ENCODE peak calls at places on chromosomes 2 and 18, in four cellular contexts. One of them, this sample, is unnamed. For H3K27me3, the result is how much of the 10 kb centered on the place peaks cover.

GRCh38 chr2:24046599-24046929 is 627 bp downstream of the WDCP start:
- DNase-seq in left lung: no peak
- DNase-seq in colonic mucosa: no peak
- DNase-seq in PC-9: no peak
- DNase-seq in this sample: no peak

GRCh38 chr2:44956841-44957240 is 15.3 kb downstream of the SIX3 start:
- DNase-seq in left lung: no peak
- DNase-seq in colonic mucosa: no peak
- DNase-seq in PC-9: no peak
- DNase-seq in this sample: no peak

GRCh38 chr18:54261894-54262293 is 7.4 kb upstream of the POLI start:
- DNase-seq in left lung: no peak
- DNase-seq in colonic mucosa: no peak
- DNase-seq in PC-9: no peak
- DNase-seq in this sample: no peak

GRCh38 chr2:9552491-9553178 is 3.0 kb downstream of the ADAM17 start:
- DNase-seq in left lung: no peak
- DNase-seq in colonic mucosa: no peak
- DNase-seq in PC-9: peak
- DNase-seq in this sample: no peak

GRCh38 chr2:170271340-170271739 is 93.4 kb downstream of the MYO3B start:
- DNase-seq in left lung: no peak
- DNase-seq in colonic mucosa: no peak
- DNase-seq in PC-9: no peak
- DNase-seq in this sample: no peak

GRCh38 chr2:235094457-235094856 is 142.6 kb downstream of the SH3BP4 start:
- DNase-seq in left lung: no peak
- DNase-seq in colonic mucosa: no peak
- DNase-seq in PC-9: no peak
- DNase-seq in this sample: no peak

GRCh38 chr2:105576440-105577241 is 168.1 kb upstream of the NCK2 start:
- DNase-seq in left lung: no peak
- DNase-seq in colonic mucosa: no peak
- DNase-seq in PC-9: peak
- DNase-seq in this sample: no peak

GRCh38 chr18:35441857-35442595 is 55.7 kb downstream of the INO80C start:
- DNase-seq in left lung: no peak
- DNase-seq in colonic mucosa: no peak
- DNase-seq in PC-9: no peak
- DNase-seq in this sample: no peak

GRCh38 chr2:96150791-96151594 is 5.8 kb upstream of the DUSP2 start:
- DNase-seq in left lung: peak
- DNase-seq in colonic mucosa: no peak
- DNase-seq in PC-9: no peak
- DNase-seq in this sample: no peak

GRCh38 chr2:151878655-151879563 is 50.7 kb upstream of the ARL5A start:
- DNase-seq in left lung: no peak
- DNase-seq in colonic mucosa: no peak
- DNase-seq in PC-9: peak
- DNase-seq in this sample: no peak

GRCh38 chr18:32366586-32367538 is 103.8 kb downstream of the GAREM1 start:
- DNase-seq in left lung: no peak
- DNase-seq in colonic mucosa: no peak
- DNase-seq in PC-9: peak
- DNase-seq in this sample: no peak

GRCh38 chr2:96928277-96928781 is 58.1 kb downstream of the FAM178B start:
- DNase-seq in left lung: no peak
- DNase-seq in colonic mucosa: no peak
- DNase-seq in PC-9: no peak
- DNase-seq in this sample: no peak

GRCh38 chr2:189015378-189015777 is 41.2 kb downstream of the COL3A1 start:
- DNase-seq in left lung: no peak
- DNase-seq in colonic mucosa: no peak
- DNase-seq in PC-9: no peak
- DNase-seq in this sample: no peak

GRCh38 chr2:149858214-149858613 is 270.6 kb upstream of the MMADHC start:
- DNase-seq in left lung: no peak
- DNase-seq in colonic mucosa: no peak
- DNase-seq in PC-9: no peak
- DNase-seq in this sample: no peak

GRCh38 chr2:157596992-157597681 is 31.5 kb downstream of the ACVR1C start:
- DNase-seq in left lung: no peak
- DNase-seq in colonic mucosa: no peak
- DNase-seq in PC-9: no peak
- DNase-seq in this sample: peak

GRCh38 chr18:8231316-8231715 is 377.9 kb upstream of the RAB12 start:
- DNase-seq in left lung: no peak
- DNase-seq in colonic mucosa: no peak
- DNase-seq in PC-9: no peak
- DNase-seq in this sample: no peak

GRCh38 chr2:27020337-27020948 is 12.3 kb upstream of the TMEM214 start:
- DNase-seq in left lung: no peak
- DNase-seq in colonic mucosa: peak
- DNase-seq in PC-9: no peak
- DNase-seq in this sample: no peak

GRCh38 chr2:71453404-71454220 is at the start of gene DYSF:
- DNase-seq in left lung: peak
- DNase-seq in colonic mucosa: no peak
- DNase-seq in PC-9: peak
- DNase-seq in this sample: peak

GRCh38 chr2:152453129-152453642 is 118.2 kb downstream of the FMNL2 start:
- DNase-seq in left lung: no peak
- DNase-seq in colonic mucosa: no peak
- DNase-seq in PC-9: no peak
- DNase-seq in this sample: no peak

GRCh38 chr2:152606081-152606480 is 111.2 kb downstream of the PRPF40A start:
- DNase-seq in left lung: no peak
- DNase-seq in colonic mucosa: no peak
- DNase-seq in PC-9: no peak
- DNase-seq in this sample: no peak

GRCh38 chr2:54366487-54367280 is 89.4 kb upstream of the SPTBN1 start:
- DNase-seq in left lung: no peak
- DNase-seq in colonic mucosa: no peak
- DNase-seq in PC-9: no peak
- DNase-seq in this sample: no peak

GRCh38 chr2:25529034-25529433 is 144.3 kb downstream of the DTNB start:
- DNase-seq in left lung: no peak
- DNase-seq in colonic mucosa: no peak
- DNase-seq in PC-9: no peak
- DNase-seq in this sample: no peak

GRCh38 chr18:58694720-58695468 is 23.6 kb downstream of the MALT1 start:
- DNase-seq in left lung: no peak
- DNase-seq in colonic mucosa: no peak
- DNase-seq in PC-9: no peak
- DNase-seq in this sample: no peak

GRCh38 chr2:25078171-25079049 is 36.5 kb downstream of the EFR3B start:
- DNase-seq in left lung: no peak
- DNase-seq in colonic mucosa: no peak
- DNase-seq in PC-9: peak
- DNase-seq in this sample: no peak

GRCh38 chr2:78431241-78431640 is 594.3 kb upstream of the REG3G start:
- DNase-seq in left lung: no peak
- DNase-seq in colonic mucosa: no peak
- DNase-seq in PC-9: no peak
- DNase-seq in this sample: peak

GRCh38 chr2:165536861-165537499 is 67.5 kb downstream of the CSRNP3 start:
- DNase-seq in left lung: no peak
- DNase-seq in colonic mucosa: no peak
- DNase-seq in PC-9: no peak
- DNase-seq in this sample: no peak

GRCh38 chr2:85750509-85751299 is 3.1 kb upstream of the ATOH8 start:
- DNase-seq in left lung: peak
- DNase-seq in colonic mucosa: peak
- DNase-seq in PC-9: no peak
- DNase-seq in this sample: peak

GRCh38 chr18:13103366-13103765 is 112.2 kb downstream of the CEP192 start:
- DNase-seq in left lung: no peak
- DNase-seq in colonic mucosa: no peak
- DNase-seq in PC-9: no peak
- DNase-seq in this sample: no peak

GRCh38 chr2:135708159-135708558 is 33.5 kb upstream of the UBXN4 start:
- DNase-seq in left lung: no peak
- DNase-seq in colonic mucosa: no peak
- DNase-seq in PC-9: no peak
- DNase-seq in this sample: no peak

GRCh38 chr2:228082571-228082970 is 98.9 kb downstream of the SPHKAP start:
- DNase-seq in left lung: no peak
- DNase-seq in colonic mucosa: no peak
- DNase-seq in PC-9: no peak
- DNase-seq in this sample: no peak

DNA sequence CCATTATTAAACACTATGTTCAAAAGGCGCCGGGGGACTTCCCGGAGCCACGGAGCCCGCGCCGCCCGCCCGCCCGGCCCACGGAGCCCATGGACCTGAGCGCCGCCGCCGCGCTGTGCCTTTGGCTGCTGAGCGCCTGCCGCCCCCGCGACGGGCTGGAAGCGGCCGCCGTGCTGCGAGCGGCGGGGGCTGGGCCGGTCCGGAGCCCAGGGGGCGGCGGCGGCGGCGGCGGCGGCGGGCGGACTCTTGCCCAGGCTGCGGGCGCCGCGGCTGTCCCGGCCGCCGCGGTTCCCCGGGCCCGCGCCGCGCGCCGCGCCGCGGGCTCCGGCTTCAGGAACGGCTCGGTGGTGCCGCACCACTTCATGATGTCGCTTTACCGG is 197 bp downstream of the GDF7 start:
- DNase-seq in left lung: no peak
- DNase-seq in colonic mucosa: no peak
- DNase-seq in PC-9: no peak
- DNase-seq in this sample: no peak
- H3K4me3 ChIP-seq in left lung: peak
- H3K4me3 ChIP-seq in colonic mucosa: peak
- H3K4me3 ChIP-seq in PC-9: no peak
- H3K4me3 ChIP-seq in this sample: peak

GRCh38 chr2:217915706-217916105 is 87.1 kb downstream of the TNS1 start:
- DNase-seq in left lung: no peak
- DNase-seq in colonic mucosa: no peak
- DNase-seq in PC-9: no peak
- DNase-seq in this sample: no peak
- H3K27me3 ChIP-seq in left lung: under half
- H3K27me3 ChIP-seq in colonic mucosa: under half
- H3K27me3 ChIP-seq in PC-9: under half
- H3K27me3 ChIP-seq in this sample: under half

GRCh38 chr18:40413160-40413559 is 1541.9 kb upstream of the PIK3C3 start:
- DNase-seq in left lung: no peak
- DNase-seq in colonic mucosa: peak
- DNase-seq in PC-9: no peak
- DNase-seq in this sample: no peak
- TF ChIP-seq CTCF in left lung: no peak
- TF ChIP-seq CTCF in colonic mucosa: peak
- TF ChIP-seq CTCF in PC-9: no peak
- TF ChIP-seq CTCF in this sample: no peak

DNA sequence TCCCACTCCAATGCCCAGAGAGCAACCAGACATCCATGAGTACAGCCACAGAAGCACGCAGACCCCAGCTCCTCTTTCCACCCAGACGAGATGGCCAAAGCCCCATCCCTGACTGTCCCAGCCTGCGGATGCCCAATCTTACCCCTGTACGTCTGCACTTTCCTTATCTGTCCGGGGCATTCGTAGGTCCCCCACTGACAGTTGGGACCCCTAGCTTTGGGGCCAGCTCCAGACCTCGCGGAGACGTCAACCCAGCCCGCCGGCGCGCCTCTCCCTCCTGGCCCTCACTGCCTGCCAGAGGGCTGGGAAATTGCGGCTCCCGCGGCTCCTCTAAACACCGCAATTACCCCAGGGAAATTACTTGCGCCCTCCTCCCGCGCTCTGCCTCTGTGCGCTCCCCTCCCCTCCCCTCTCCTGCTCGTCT is 2.3 kb downstream of the ECEL1 start:
- DNase-seq in left lung: no peak
- DNase-seq in colonic mucosa: no peak
- DNase-seq in PC-9: no peak
- DNase-seq in this sample: no peak
- H3K4me3 ChIP-seq in left lung: no peak
- H3K4me3 ChIP-seq in colonic mucosa: no peak
- H3K4me3 ChIP-seq in PC-9: no peak
- H3K4me3 ChIP-seq in this sample: no peak

This sample was measured in BE2C.